ENCODE peak calls at places on chromosome 2, in nine cellular contexts. One of them, this sample, is unnamed.
A peak's percentile ranks its signal among the peaks of the same experiment; 100 is the strongest.

GRCh38 chr2:144162652-144163051 is 357.3 kb downstream of the ZEB2 start:
- DNase-seq in stomach: peak; percentile 28
- DNase-seq in breast epithelium: no peak
- DNase-seq in K562: no peak
- DNase-seq in HepG2: peak; percentile 35
- DNase-seq in heart left ventricle: no peak
- DNase-seq in A549: no peak
- DNase-seq in upper lobe of left lung: peak; percentile 38
- DNase-seq in spleen: no peak
- DNase-seq in this sample: no peak

GRCh38 chr2:171365232-171365631 is 68.6 kb downstream of the METTL8 start:
- DNase-seq in spleen: no peak
- DNase-seq in HepG2: no peak
- DNase-seq in heart left ventricle: no peak
- DNase-seq in breast epithelium: no peak
- DNase-seq in A549: no peak
- DNase-seq in stomach: no peak
- DNase-seq in K562: no peak
- DNase-seq in upper lobe of left lung: no peak
- DNase-seq in this sample: no peak

GRCh38 chr2:127081826-127082633 is 24.9 kb downstream of the BIN1 start:
- DNase-seq in K562: peak; percentile 52
- DNase-seq in heart left ventricle: no peak
- DNase-seq in upper lobe of left lung: peak; percentile 47
- DNase-seq in spleen: peak; percentile 97
- DNase-seq in breast epithelium: no peak
- DNase-seq in stomach: peak; percentile 45
- DNase-seq in A549: no peak
- DNase-seq in HepG2: no peak
- DNase-seq in this sample: no peak

GRCh38 chr2:149768320-149768799 is 180.8 kb upstream of the MMADHC start:
- DNase-seq in K562: no peak
- DNase-seq in spleen: no peak
- DNase-seq in breast epithelium: no peak
- DNase-seq in HepG2: no peak
- DNase-seq in heart left ventricle: no peak
- DNase-seq in A549: no peak
- DNase-seq in stomach: no peak
- DNase-seq in upper lobe of left lung: no peak
- DNase-seq in this sample: no peak

GRCh38 chr2:8906208-8906607 is 68.8 kb upstream of the KIDINS220 start:
- DNase-seq in spleen: no peak
- DNase-seq in upper lobe of left lung: no peak
- DNase-seq in K562: no peak
- DNase-seq in heart left ventricle: no peak
- DNase-seq in HepG2: no peak
- DNase-seq in breast epithelium: no peak
- DNase-seq in A549: no peak
- DNase-seq in stomach: peak; percentile 29
- DNase-seq in this sample: no peak

GRCh38 chr2:119476301-119477117 is 44.9 kb downstream of the TMEM37 start:
- DNase-seq in breast epithelium: no peak
- DNase-seq in heart left ventricle: peak; percentile 57
- DNase-seq in A549: peak; percentile 57
- DNase-seq in HepG2: peak; percentile 79
- DNase-seq in stomach: peak; percentile 63
- DNase-seq in spleen: peak; percentile 87
- DNase-seq in upper lobe of left lung: peak; percentile 66
- DNase-seq in K562: peak; percentile 85
- DNase-seq in this sample: peak; percentile 89

GRCh38 chr2:114389021-114389420 is 53.4 kb upstream of the DPP10 start:
- DNase-seq in upper lobe of left lung: no peak
- DNase-seq in heart left ventricle: no peak
- DNase-seq in K562: no peak
- DNase-seq in A549: no peak
- DNase-seq in spleen: no peak
- DNase-seq in stomach: no peak
- DNase-seq in breast epithelium: no peak
- DNase-seq in HepG2: no peak
- DNase-seq in this sample: no peak

GRCh38 chr2:139574371-139574770 is 794.2 kb upstream of the NXPH2 start:
- DNase-seq in heart left ventricle: no peak
- DNase-seq in breast epithelium: no peak
- DNase-seq in HepG2: no peak
- DNase-seq in A549: no peak
- DNase-seq in K562: no peak
- DNase-seq in upper lobe of left lung: no peak
- DNase-seq in stomach: no peak
- DNase-seq in spleen: no peak
- DNase-seq in this sample: no peak

GRCh38 chr2:105397959-105398521 is 811 bp downstream of the FHL2 start:
- DNase-seq in HepG2: no peak
- DNase-seq in upper lobe of left lung: no peak
- DNase-seq in breast epithelium: no peak
- DNase-seq in K562: no peak
- DNase-seq in stomach: no peak
- DNase-seq in A549: no peak
- DNase-seq in spleen: no peak
- DNase-seq in heart left ventricle: no peak
- DNase-seq in this sample: peak; percentile 74

GRCh38 chr2:240581811-240582210 is 4.7 kb upstream of the CAPN10 start:
- DNase-seq in K562: no peak
- DNase-seq in spleen: no peak
- DNase-seq in HepG2: no peak
- DNase-seq in heart left ventricle: no peak
- DNase-seq in breast epithelium: no peak
- DNase-seq in upper lobe of left lung: no peak
- DNase-seq in stomach: no peak
- DNase-seq in A549: no peak
- DNase-seq in this sample: no peak

GRCh38 chr2:231800493-231801091 is 14.3 kb downstream of the COPS7B start:
- DNase-seq in spleen: no peak
- DNase-seq in stomach: peak; percentile 50
- DNase-seq in A549: peak; percentile 15
- DNase-seq in heart left ventricle: no peak
- DNase-seq in upper lobe of left lung: peak; percentile 25
- DNase-seq in breast epithelium: no peak
- DNase-seq in K562: peak; percentile 35
- DNase-seq in HepG2: peak; percentile 55
- DNase-seq in this sample: no peak

GRCh38 chr2:203999844-204000243 is 63.3 kb downstream of the ICOS start:
- DNase-seq in spleen: no peak
- DNase-seq in breast epithelium: no peak
- DNase-seq in stomach: no peak
- DNase-seq in HepG2: no peak
- DNase-seq in K562: no peak
- DNase-seq in heart left ventricle: no peak
- DNase-seq in A549: no peak
- DNase-seq in upper lobe of left lung: no peak
- DNase-seq in this sample: no peak

GRCh38 chr2:121530563-121531334 is at the start of gene RNU4ATAC:
- DNase-seq in upper lobe of left lung: peak; percentile 78
- DNase-seq in stomach: peak; percentile 86
- DNase-seq in spleen: peak; percentile 96
- DNase-seq in K562: peak; percentile 78
- DNase-seq in HepG2: peak; percentile 98
- DNase-seq in A549: peak; percentile 82
- DNase-seq in breast epithelium: peak; percentile 85
- DNase-seq in heart left ventricle: peak; percentile 86
- DNase-seq in this sample: peak; percentile 97

GRCh38 chr2:60347781-60348180 is 205.7 kb downstream of the BCL11A start:
- DNase-seq in K562: no peak
- DNase-seq in A549: no peak
- DNase-seq in spleen: no peak
- DNase-seq in breast epithelium: no peak
- DNase-seq in stomach: no peak
- DNase-seq in HepG2: no peak
- DNase-seq in upper lobe of left lung: no peak
- DNase-seq in heart left ventricle: no peak
- DNase-seq in this sample: no peak

GRCh38 chr2:237774811-237775553 is 23.6 kb upstream of the RBM44 start:
- DNase-seq in HepG2: peak; percentile 79
- DNase-seq in K562: peak; percentile 33
- DNase-seq in heart left ventricle: no peak
- DNase-seq in A549: peak; percentile 58
- DNase-seq in spleen: no peak
- DNase-seq in breast epithelium: peak; percentile 33
- DNase-seq in stomach: peak; percentile 64
- DNase-seq in upper lobe of left lung: peak; percentile 66
- DNase-seq in this sample: peak; percentile 31

GRCh38 chr2:62770629-62771028 is 65.1 kb downstream of the EHBP1 start:
- DNase-seq in A549: no peak
- DNase-seq in heart left ventricle: no peak
- DNase-seq in stomach: no peak
- DNase-seq in HepG2: no peak
- DNase-seq in breast epithelium: no peak
- DNase-seq in upper lobe of left lung: no peak
- DNase-seq in K562: no peak
- DNase-seq in spleen: no peak
- DNase-seq in this sample: no peak

GRCh38 chr2:62774555-62775366 is 69.2 kb downstream of the EHBP1 start:
- DNase-seq in K562: peak; percentile 25
- DNase-seq in HepG2: peak; percentile 78
- DNase-seq in A549: no peak
- DNase-seq in spleen: no peak
- DNase-seq in heart left ventricle: no peak
- DNase-seq in stomach: no peak
- DNase-seq in breast epithelium: no peak
- DNase-seq in upper lobe of left lung: no peak
- DNase-seq in this sample: no peak

DNA sequence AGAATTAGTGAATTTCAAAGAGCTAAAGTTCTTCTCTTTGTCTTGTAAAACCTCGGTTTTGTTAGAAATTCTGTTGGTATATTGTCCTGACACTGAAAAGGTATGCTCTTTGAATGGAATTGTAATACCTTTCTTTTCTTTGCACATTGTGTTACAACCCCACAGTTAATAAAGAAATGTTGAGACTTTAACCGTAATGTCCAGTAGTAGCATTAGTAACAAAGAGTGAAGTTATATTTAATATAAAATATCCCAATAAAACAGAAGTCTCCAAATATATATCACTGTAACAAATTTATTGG is 69.8 kb downstream of the EHBP1 start:
- DNase-seq in breast epithelium: no peak
- DNase-seq in upper lobe of left lung: no peak
- DNase-seq in K562: no peak
- DNase-seq in A549: no peak
- DNase-seq in HepG2: no peak
- DNase-seq in spleen: no peak
- DNase-seq in stomach: no peak
- DNase-seq in heart left ventricle: no peak
- DNase-seq in this sample: no peak
- TF ChIP-seq CTCF in breast epithelium: no peak
- TF ChIP-seq CTCF in upper lobe of left lung: no peak
- TF ChIP-seq CTCF in K562: no peak
- TF ChIP-seq CTCF in A549: no peak
- TF ChIP-seq CTCF in HepG2: no peak
- TF ChIP-seq CTCF in spleen: no peak
- TF ChIP-seq CTCF in stomach: no peak
- TF ChIP-seq CTCF in heart left ventricle: no peak
- TF ChIP-seq CTCF in this sample: no peak

GRCh38 chr2:218273908-218274249 is 3.6 kb downstream of the PNKD start:
- DNase-seq in breast epithelium: no peak
- DNase-seq in A549: no peak
- DNase-seq in stomach: no peak
- DNase-seq in upper lobe of left lung: no peak
- DNase-seq in spleen: no peak
- DNase-seq in HepG2: no peak
- DNase-seq in heart left ventricle: no peak
- DNase-seq in K562: no peak
- DNase-seq in this sample: no peak
- TF ChIP-seq POLR2A in breast epithelium: no peak
- TF ChIP-seq POLR2A in A549: no peak
- TF ChIP-seq POLR2A in stomach: no peak
- TF ChIP-seq POLR2A in upper lobe of left lung: no peak
- TF ChIP-seq POLR2A in spleen: no peak
- TF ChIP-seq POLR2A in HepG2: no peak
- TF ChIP-seq POLR2A in heart left ventricle: no peak
- TF ChIP-seq POLR2A in K562: no peak
- TF ChIP-seq POLR2A in this sample: no peak

DNA sequence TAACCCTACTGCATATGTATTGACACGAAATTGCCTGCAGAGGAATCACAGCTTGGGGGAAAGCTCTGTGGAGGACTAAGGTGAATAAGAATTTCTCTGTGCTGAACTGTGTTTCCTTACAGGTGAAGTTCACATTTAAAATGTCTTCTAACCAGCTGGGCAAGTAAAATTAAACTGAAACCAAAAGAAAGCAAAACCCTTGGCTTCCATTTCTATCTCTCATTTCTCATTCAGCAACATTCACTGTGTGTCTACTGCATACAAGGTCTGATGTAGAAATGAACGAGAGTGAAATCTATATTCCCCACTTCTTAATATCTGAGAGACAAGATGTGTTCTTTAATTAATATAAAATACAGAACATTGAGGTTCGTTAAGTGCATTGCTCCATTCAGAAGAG is 397.3 kb downstream of the SOX11 start:
- DNase-seq in K562: no peak
- DNase-seq in breast epithelium: no peak
- DNase-seq in HepG2: no peak
- DNase-seq in A549: no peak
- DNase-seq in spleen: no peak
- DNase-seq in heart left ventricle: no peak
- DNase-seq in upper lobe of left lung: no peak
- DNase-seq in stomach: no peak
- DNase-seq in this sample: no peak
- H3K4me3 ChIP-seq in K562: no peak overlapping the region
- H3K4me3 ChIP-seq in breast epithelium: no peak overlapping the region
- H3K4me3 ChIP-seq in HepG2: no peak overlapping the region
- H3K4me3 ChIP-seq in A549: no peak overlapping the region
- H3K4me3 ChIP-seq in spleen: no peak overlapping the region
- H3K4me3 ChIP-seq in heart left ventricle: no peak overlapping the region
- H3K4me3 ChIP-seq in upper lobe of left lung: no peak overlapping the region
- H3K4me3 ChIP-seq in stomach: no peak overlapping the region
- H3K4me3 ChIP-seq in this sample: no peak overlapping the region

DNA sequence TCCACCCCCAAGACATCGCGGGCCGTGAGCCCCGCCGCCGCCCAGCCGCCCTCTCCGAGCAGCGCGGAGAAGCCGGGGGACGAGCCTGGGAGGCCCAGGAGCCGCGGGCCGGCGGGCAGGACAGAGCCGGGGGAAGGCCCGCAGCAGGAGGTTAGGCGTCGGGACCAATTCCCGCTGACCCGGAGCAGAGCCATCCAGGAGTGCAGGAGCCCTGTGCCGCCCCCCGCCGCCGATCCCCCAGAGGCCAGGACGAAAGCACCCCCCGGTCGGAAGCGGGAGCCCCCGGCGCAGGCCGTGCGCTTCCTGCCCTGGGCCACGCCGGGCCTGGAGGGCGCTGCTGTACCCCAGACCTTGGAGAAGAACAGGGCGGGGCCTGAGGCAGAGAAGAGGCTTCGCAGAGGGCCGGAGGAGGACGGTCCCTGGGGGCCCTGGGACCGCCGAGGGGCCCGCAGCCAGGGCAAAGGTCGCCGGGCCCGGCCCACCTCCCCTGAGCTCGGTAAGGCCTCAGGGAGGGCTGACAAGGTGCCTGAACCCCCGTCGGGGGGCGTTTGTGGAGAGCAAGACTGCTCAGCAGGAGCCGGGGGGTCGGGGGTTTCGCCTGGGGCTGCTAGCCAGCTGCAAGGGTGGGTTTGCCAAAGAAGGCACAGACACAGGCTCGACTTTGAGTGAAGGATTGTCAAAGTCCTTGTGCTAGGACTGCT is 14.3 kb downstream of the SPEG start:
- DNase-seq in upper lobe of left lung: no peak
- DNase-seq in stomach: no peak
- DNase-seq in A549: no peak
- DNase-seq in HepG2: no peak
- DNase-seq in spleen: no peak
- DNase-seq in heart left ventricle: no peak
- DNase-seq in K562: no peak
- DNase-seq in breast epithelium: no peak
- DNase-seq in this sample: no peak
- TF ChIP-seq CTCF in upper lobe of left lung: no peak
- TF ChIP-seq CTCF in stomach: no peak
- TF ChIP-seq CTCF in A549: no peak
- TF ChIP-seq CTCF in HepG2: peak; percentile 35
- TF ChIP-seq CTCF in spleen: no peak
- TF ChIP-seq CTCF in heart left ventricle: no peak
- TF ChIP-seq CTCF in K562: no peak
- TF ChIP-seq CTCF in breast epithelium: no peak
- TF ChIP-seq CTCF in this sample: no peak